ENCODE peak calls at places on chromosome 15, in ten cellular contexts. X is suprapubic skin, M is sigmoid colon, I is K562, P is stomach, V is transverse colon, Y is upper lobe of left lung, W is GM12878, S is prostate gland, K is HepG2. Q is an unnamed sample.
A peak's percentile ranks its signal among the peaks of the same experiment; 100 is the strongest.

GRCh38 chr15:99967841-99968371 is 234.7 kb upstream of the LYSMD4 start:
- DNase-seq in X (peak; percentile 52), M (peak; percentile 27), I (no peak), P (peak; percentile 18), V (no peak), Y (no peak), W (no peak), S (peak; percentile 16), K (no peak), Q (no peak)

GRCh38 chr15:56077071-56077470 is 83.7 kb upstream of the NEDD4 start:
- DNase-seq in X (no peak), M (no peak), I (no peak), P (no peak), V (no peak), Y (no peak), W (no peak), S (no peak), K (no peak), Q (no peak)

GRCh38 chr15:29014493-29014892 is 128.7 kb downstream of the APBA2 start:
- DNase-seq in X (no peak), M (no peak), I (no peak), P (no peak), V (no peak), Y (no peak), W (no peak), S (no peak), K (no peak), Q (no peak)

GRCh38 chr15:85525755-85526154 is 145.4 kb downstream of the AKAP13 start:
- DNase-seq in X (no peak), M (no peak), I (no peak), P (no peak), V (no peak), Y (no peak), W (no peak), S (no peak), K (no peak), Q (no peak)

GRCh38 chr15:69888406-69888805 is 209.3 kb downstream of the TLE3 start:
- DNase-seq in X (no peak), M (no peak), I (no peak), P (no peak), V (no peak), Y (no peak), W (no peak), S (no peak), K (no peak), Q (no peak)

GRCh38 chr15:58731756-58732535 is 17.6 kb downstream of the ADAM10 start:
- DNase-seq in X (no peak), M (no peak), I (peak; percentile 15), P (no peak), V (no peak), Y (no peak), W (no peak), S (no peak), K (no peak), Q (no peak)

GRCh38 chr15:101258238-101259144 is 6.6 kb upstream of the CHSY1 start:
- DNase-seq in X (no peak), M (peak; percentile 78), I (peak; percentile 37), P (peak; percentile 71), V (peak; percentile 68), Y (no peak), W (peak; percentile 51), S (peak; percentile 60), K (peak; percentile 57), Q (no peak)

GRCh38 chr15:28885630-28886430 is at the start of gene APBA2:
- DNase-seq in X (no peak), M (no peak), I (peak; percentile 78), P (no peak), V (no peak), Y (peak; percentile 88), W (no peak), S (no peak), K (no peak), Q (no peak)

GRCh38 chr15:58486062-58486461 is 54.3 kb downstream of the LIPC start:
- DNase-seq in X (no peak), M (no peak), I (peak; percentile 40), P (no peak), V (no peak), Y (no peak), W (no peak), S (no peak), K (no peak), Q (no peak)

GRCh38 chr15:78914027-78914764 is 30.6 kb downstream of the CTSH start:
- DNase-seq in X (no peak), M (peak; percentile 91), I (no peak), P (peak; percentile 51), V (no peak), Y (no peak), W (no peak), S (peak; percentile 57), K (peak; percentile 14), Q (no peak)

GRCh38 chr15:42101861-42102260 is 7.5 kb upstream of the PLA2G4D start:
- DNase-seq in X (no peak), M (no peak), I (no peak), P (no peak), V (no peak), Y (no peak), W (no peak), S (no peak), K (no peak), Q (no peak)

GRCh38 chr15:68298882-68299381 is 21.4 kb downstream of the FEM1B start:
- DNase-seq in X (no peak), M (no peak), I (no peak), P (no peak), V (no peak), Y (no peak), W (peak; percentile 77), S (no peak), K (no peak), Q (no peak)
- H3K4me3 ChIP-seq in X (peak overlapping the region; percentile 35), M (peak overlapping the region; percentile 19), I (no peak overlapping the region), P (peak overlapping the region; percentile 27), V (no peak overlapping the region), Y (no peak overlapping the region), W (peak overlapping the region; percentile 23), S (peak overlapping the region; percentile 15), K (peak overlapping the region; percentile 36), Q (peak overlapping the region; percentile 26)

DNA sequence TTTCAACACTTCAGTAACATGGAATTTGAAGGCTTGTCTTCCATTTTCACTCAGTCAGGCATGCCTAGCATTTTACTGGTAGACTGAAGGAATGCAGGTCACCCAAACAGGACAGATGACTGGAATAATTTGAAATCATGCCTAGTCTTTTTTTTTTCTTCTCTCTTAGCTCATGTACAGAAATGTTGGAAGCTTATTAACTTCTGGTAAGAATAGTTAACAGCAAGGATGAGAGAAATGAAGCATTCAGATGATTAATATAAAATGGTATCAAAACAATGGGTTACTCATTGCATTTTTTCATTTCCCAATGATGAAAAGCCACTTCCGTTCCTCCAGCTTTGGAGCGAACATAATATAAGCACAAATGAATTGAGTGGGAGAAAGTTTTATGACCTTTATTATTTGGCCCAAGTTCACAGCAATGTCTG is 431.5 kb upstream of the RASGRP1 start:
- DNase-seq in X (no peak), M (no peak), I (no peak), P (no peak), V (no peak), Y (no peak), W (no peak), S (no peak), K (no peak), Q (no peak)
- TF ChIP-seq POLR2AphosphoS5 in X (no peak), M (no peak), I (no peak), P (no peak), V (peak; percentile 5), Y (no peak), W (no peak), S (no peak), K (no peak), Q (no peak)

GRCh38 chr15:68271854-68272471 is 5.6 kb upstream of the FEM1B start:
- DNase-seq in X (no peak), M (no peak), I (no peak), P (no peak), V (no peak), Y (peak; percentile 32), W (no peak), S (peak; percentile 86), K (peak; percentile 63), Q (peak; percentile 82)
- TF ChIP-seq POLR2A in X (no peak), M (no peak), I (no peak), P (no peak), V (no peak), Y (no peak), W (no peak), S (peak; percentile 27), K (no peak), Q (no peak)

GRCh38 chr15:36497903-36498302 is 81.5 kb upstream of the CDIN1 start:
- DNase-seq in X (no peak), M (no peak), I (no peak), P (no peak), V (no peak), Y (no peak), W (no peak), S (no peak), K (no peak), Q (no peak)
- H3K4me3 ChIP-seq in X (no peak overlapping the region), M (no peak overlapping the region), I (no peak overlapping the region), P (no peak overlapping the region), V (no peak overlapping the region), Y (no peak overlapping the region), W (no peak overlapping the region), S (no peak overlapping the region), K (no peak overlapping the region), Q (no peak overlapping the region)

GRCh38 chr15:61916104-61916503 is 144.1 kb downstream of the VPS13C start:
- DNase-seq in X (no peak), M (no peak), I (no peak), P (no peak), V (no peak), Y (no peak), W (no peak), S (no peak), K (no peak), Q (no peak)
- TF ChIP-seq POLR2AphosphoS5 in X (no peak), M (no peak), I (no peak), P (no peak), V (no peak), Y (no peak), W (no peak), S (no peak), K (no peak), Q (no peak)

GRCh38 chr15:60752973-60753720 is 274.2 kb upstream of the ICE2 start:
- DNase-seq in X (no peak), M (no peak), I (no peak), P (no peak), V (no peak), Y (no peak), W (no peak), S (no peak), K (peak; percentile 60), Q (no peak)
- TF ChIP-seq POLR2A in X (no peak), M (no peak), I (no peak), P (no peak), V (no peak), Y (no peak), W (no peak), S (no peak), K (no peak), Q (no peak)